ENCODE peak calls at places on chromosomes 2 and 18, in six cellular contexts. Y is HL-60, S is stomach, T is HCT116, G is Panc1, I is endothelial cell of umbilical vein. K is an unnamed sample.

GRCh38 chr2:7573166-7573845 is 656.1 kb downstream of the RNF144A start:
- DNase-seq in S (no peak), I (no peak), G (no peak), T (no peak), Y (no peak), K (no peak)

GRCh38 chr18:11310476-11311086 is 161.2 kb upstream of the PIEZO2 start:
- DNase-seq in Y (peak), I (peak), G (peak), T (peak), S (no peak), K (no peak)

GRCh38 chr2:233935426-233935825 is 18.3 kb downstream of the TRPM8 start:
- DNase-seq in I (no peak), S (no peak), T (no peak), G (no peak), Y (no peak), K (no peak)

GRCh38 chr2:170113168-170113567 is 64.8 kb upstream of the MYO3B start:
- DNase-seq in G (no peak), I (no peak), S (no peak), T (no peak), Y (no peak), K (no peak)

GRCh38 chr18:8050616-8051314 is 483.6 kb downstream of the PTPRM start:
- DNase-seq in I (no peak), T (no peak), Y (no peak), S (no peak), G (no peak), K (no peak)

GRCh38 chr2:213119061-213119809 is 32.2 kb downstream of the IKZF2 start:
- DNase-seq in G (no peak), I (no peak), T (no peak), S (no peak), Y (peak), K (no peak)

GRCh38 chr2:227862741-227863588 is 8.5 kb upstream of the DAW1 start:
- DNase-seq in I (peak), S (no peak), Y (peak), T (peak), G (peak), K (no peak)

GRCh38 chr2:136067465-136067864 is 50.5 kb downstream of the CXCR4 start:
- DNase-seq in I (no peak), S (no peak), G (no peak), Y (no peak), T (no peak), K (no peak)

GRCh38 chr2:231181848-231182247 is 16.6 kb upstream of the ARMC9 start:
- DNase-seq in T (no peak), I (peak), G (peak), S (peak), Y (peak), K (peak)

GRCh38 chr2:71798266-71799012 is 345.1 kb downstream of the DYSF start:
- DNase-seq in S (no peak), G (no peak), T (peak), Y (peak), I (peak), K (peak)

GRCh38 chr2:38504169-38504568 is 98.6 kb downstream of the HNRNPLL start:
- DNase-seq in S (no peak), Y (no peak), T (no peak), I (no peak), G (no peak), K (no peak)

GRCh38 chr2:232018191-232018590 is 56.7 kb downstream of the DIS3L2 start:
- DNase-seq in I (no peak), S (no peak), T (no peak), Y (no peak), G (no peak), K (no peak)

GRCh38 chr2:219596954-219597551 is 604 bp upstream of the STK11IP start:
- DNase-seq in S (no peak), G (peak), T (no peak), Y (peak), I (no peak), K (no peak)

GRCh38 chr2:67650292-67651133 is 253.4 kb downstream of the ETAA1 start:
- DNase-seq in T (peak), S (peak), I (peak), Y (peak), G (no peak), K (no peak)

GRCh38 chr2:236636714-236637485 is 67.3 kb downstream of the ACKR3 start:
- DNase-seq in I (no peak), S (no peak), G (no peak), T (no peak), Y (no peak), K (peak)

GRCh38 chr18:23487738-23488625 is 15.3 kb upstream of the RMC1 start:
- DNase-seq in G (no peak), S (peak), I (peak), T (no peak), Y (peak), K (peak)

GRCh38 chr2:3219536-3219935 is 158.1 kb downstream of the EIPR1 start:
- DNase-seq in S (no peak), Y (no peak), I (no peak), G (no peak), T (no peak), K (no peak)

GRCh38 chr2:3222636-3223035 is 155.0 kb downstream of the EIPR1 start:
- DNase-seq in Y (no peak), S (no peak), T (no peak), G (no peak), I (no peak), K (no peak)

GRCh38 chr2:3224681-3225080 is 152.9 kb downstream of the EIPR1 start:
- DNase-seq in S (no peak), I (no peak), Y (no peak), G (no peak), T (no peak), K (no peak)

GRCh38 chr2:3217646-3218045 is 160.0 kb downstream of the EIPR1 start:
- DNase-seq in Y (no peak), I (no peak), T (no peak), G (no peak), S (no peak), K (no peak)

GRCh38 chr2:3223080-3223923 is 154.3 kb downstream of the EIPR1 start:
- DNase-seq in T (no peak), Y (no peak), S (no peak), G (no peak), I (peak), K (no peak)
- TF ChIP-seq POLR2AphosphoS5 in T (no peak), Y (no peak), S (no peak), G (no peak), I (no peak), K (peak)

DNA sequence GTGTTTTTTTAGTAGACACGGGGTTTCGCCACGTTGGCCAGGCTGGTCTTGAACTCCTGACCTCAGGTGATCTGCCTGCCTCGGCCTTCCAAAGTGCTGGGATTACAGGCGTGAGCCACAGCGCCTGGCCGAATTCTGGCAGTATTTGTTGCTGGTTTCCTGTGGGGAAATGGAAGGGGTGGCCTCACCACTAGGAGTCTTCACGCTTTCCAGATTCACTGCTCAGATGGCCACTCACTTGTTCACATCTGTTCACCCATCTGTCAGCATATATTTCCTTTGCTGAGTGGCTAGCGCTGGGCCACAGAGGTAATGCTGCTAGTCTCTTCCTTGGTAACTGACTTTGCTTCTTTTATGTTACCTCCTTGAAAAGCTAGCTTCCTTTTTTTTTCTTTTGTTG is 27.2 kb downstream of the TMEM177 start:
- DNase-seq in G (no peak), Y (no peak), S (no peak), I (peak), T (no peak), K (no peak)
- H3K4me3 ChIP-seq in G (no peak), Y (no peak), S (no peak), I (no peak), T (no peak), K (no peak)

GRCh38 chr2:43225093-43225787 is 1.2 kb downstream of the ZFP36L2 start:
- DNase-seq in Y (no peak), T (no peak), G (no peak), I (peak), S (peak), K (peak)
- TF ChIP-seq POLR2AphosphoS5 in Y (peak), T (no peak), G (no peak), I (peak), S (no peak), K (peak)

GRCh38 chr2:179581605-179582004 is 279.8 kb downstream of the ZNF385B start:
- DNase-seq in T (peak), S (no peak), Y (no peak), I (no peak), G (no peak), K (no peak)

GRCh38 chr2:179579744-179580143 is 281.7 kb downstream of the ZNF385B start:
- DNase-seq in T (no peak), S (no peak), I (no peak), G (no peak), Y (no peak), K (no peak)

GRCh38 chr2:179578171-179578916 is 283.1 kb downstream of the ZNF385B start:
- DNase-seq in S (no peak), Y (no peak), T (no peak), I (no peak), G (no peak), K (no peak)

GRCh38 chr2:179584760-179585159 is 276.7 kb downstream of the ZNF385B start:
- DNase-seq in G (no peak), T (no peak), I (no peak), Y (no peak), S (no peak), K (no peak)

DNA sequence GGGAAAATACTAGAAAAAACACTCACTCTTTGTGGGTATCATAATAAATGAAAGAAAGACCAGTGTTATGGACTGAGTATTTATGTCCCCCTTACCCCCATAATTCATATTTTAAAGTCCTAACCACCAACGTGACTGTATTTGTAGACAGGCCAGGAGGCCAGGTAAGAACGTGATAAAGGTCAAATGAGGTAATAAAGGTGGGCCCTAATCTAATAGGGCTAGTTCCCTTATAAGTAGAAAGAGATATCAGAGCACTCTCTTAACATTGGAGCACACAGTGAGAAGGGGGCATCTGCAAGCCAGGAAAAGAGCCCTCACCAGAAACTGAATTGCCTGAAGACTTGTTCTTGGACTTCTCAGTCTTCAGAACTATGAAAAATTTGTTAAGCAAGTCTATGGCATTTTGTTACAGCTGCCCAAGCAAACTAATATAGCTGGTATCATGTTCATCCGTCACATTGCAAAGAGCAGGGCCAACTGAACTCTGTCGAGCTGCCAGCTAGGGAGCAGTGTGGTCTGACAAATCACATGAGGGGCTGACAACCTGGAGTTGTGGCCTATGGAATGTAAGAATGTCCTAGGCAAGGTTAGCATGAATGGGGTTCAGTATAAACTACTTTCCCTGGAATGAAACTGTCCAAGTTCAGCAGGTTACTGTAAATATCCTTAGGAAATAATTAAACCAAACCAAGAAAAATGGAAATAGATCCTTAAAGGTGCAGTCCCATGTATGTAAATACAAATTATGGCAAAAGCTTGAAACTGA is 280.9 kb downstream of the ZNF385B start:
- DNase-seq in S (no peak), Y (no peak), I (no peak), T (no peak), G (no peak), K (no peak)
- H3K4me3 ChIP-seq in S (no peak), Y (no peak), I (no peak), T (peak), G (no peak), K (no peak)